ENCODE peak calls at places on chromosome 6, in nine cellular contexts. U is Caco-2; K is foreskin keratinocyte; X is cardiac muscle cell; B is lower lobe of right lung; F is type B pancreatic cell; V is progenitor cell of endocrine pancreas; Z is CD8-positive, alpha-beta T cell; I is adrenal gland. Y is an unnamed sample.

GRCh38 chr6:43037706-43038105 is 15.9 kb downstream of the CUL7 start:
- DNase-seq in U (no peak), K (no peak), X (no peak), B (no peak), F (no peak), V (no peak), Z (no peak), I (no peak), Y (no peak)

GRCh38 chr6:134247854-134248580 is 69.9 kb downstream of the SGK1 start:
- DNase-seq in U (no peak), K (no peak), X (no peak), B (no peak), F (no peak), V (no peak), Z (no peak), I (no peak), Y (no peak)

GRCh38 chr6:71239694-71240093 is 48.9 kb upstream of the OGFRL1 start:
- DNase-seq in U (no peak), K (no peak), X (no peak), B (no peak), F (no peak), V (no peak), Z (no peak), I (no peak), Y (no peak)

GRCh38 chr6:26420607-26421235 is 18.6 kb downstream of the BTN3A1 start:
- DNase-seq in U (peak; percentile 54), K (peak; percentile 36), X (peak; percentile 52), B (no peak), F (no peak), V (no peak), Z (peak; percentile 37), I (peak; percentile 43), Y (peak; percentile 30)

GRCh38 chr6:137811121-137811911 is 55.7 kb upstream of the TNFAIP3 start:
- DNase-seq in U (peak; percentile 63), K (peak; percentile 97), X (no peak), B (peak; percentile 86), F (no peak), V (no peak), Z (peak; percentile 83), I (peak; percentile 89), Y (peak; percentile 97)

GRCh38 chr6:82364087-82365010 is 732 bp downstream of the TPBG start:
- DNase-seq in U (peak; percentile 58), K (peak; percentile 72), X (peak; percentile 69), B (peak; percentile 63), F (peak; percentile 76), V (peak; percentile 45), Z (no peak), I (peak; percentile 4), Y (peak; percentile 46)

GRCh38 chr6:152386131-152386530 is 251.0 kb downstream of the SYNE1 start:
- DNase-seq in U (no peak), K (peak; percentile 15), X (no peak), B (no peak), F (no peak), V (no peak), Z (no peak), I (no peak), Y (peak; percentile 51)

GRCh38 chr6:168148231-168148849 is 69.3 kb upstream of the FRMD1 start:
- DNase-seq in U (no peak), K (no peak), X (no peak), B (no peak), F (no peak), V (no peak), Z (no peak), I (no peak), Y (no peak)

GRCh38 chr6:100267002-100267401 is 197.7 kb downstream of the SIM1 start:
- DNase-seq in U (no peak), K (no peak), X (no peak), B (no peak), F (no peak), V (no peak), Z (peak; percentile 19), I (no peak), Y (no peak)

GRCh38 chr6:39189131-39189530 is 40.1 kb downstream of the KCNK5 start:
- DNase-seq in U (no peak), K (no peak), X (no peak), B (no peak), F (no peak), V (no peak), Z (no peak), I (no peak), Y (no peak)

GRCh38 chr6:72363844-72364740 is 257.8 kb upstream of the KCNQ5 start:
- DNase-seq in U (no peak), K (peak; percentile 88), X (no peak), B (no peak), F (no peak), V (no peak), Z (no peak), I (peak; percentile 2), Y (peak; percentile 94)

GRCh38 chr6:73452107-73452461 is at the start of gene CGAS:
- DNase-seq in U (peak; percentile 83), K (peak; percentile 58), X (peak; percentile 6), B (peak; percentile 90), F (no peak), V (no peak), Z (peak; percentile 72), I (peak; percentile 70), Y (peak; percentile 31)

DNA sequence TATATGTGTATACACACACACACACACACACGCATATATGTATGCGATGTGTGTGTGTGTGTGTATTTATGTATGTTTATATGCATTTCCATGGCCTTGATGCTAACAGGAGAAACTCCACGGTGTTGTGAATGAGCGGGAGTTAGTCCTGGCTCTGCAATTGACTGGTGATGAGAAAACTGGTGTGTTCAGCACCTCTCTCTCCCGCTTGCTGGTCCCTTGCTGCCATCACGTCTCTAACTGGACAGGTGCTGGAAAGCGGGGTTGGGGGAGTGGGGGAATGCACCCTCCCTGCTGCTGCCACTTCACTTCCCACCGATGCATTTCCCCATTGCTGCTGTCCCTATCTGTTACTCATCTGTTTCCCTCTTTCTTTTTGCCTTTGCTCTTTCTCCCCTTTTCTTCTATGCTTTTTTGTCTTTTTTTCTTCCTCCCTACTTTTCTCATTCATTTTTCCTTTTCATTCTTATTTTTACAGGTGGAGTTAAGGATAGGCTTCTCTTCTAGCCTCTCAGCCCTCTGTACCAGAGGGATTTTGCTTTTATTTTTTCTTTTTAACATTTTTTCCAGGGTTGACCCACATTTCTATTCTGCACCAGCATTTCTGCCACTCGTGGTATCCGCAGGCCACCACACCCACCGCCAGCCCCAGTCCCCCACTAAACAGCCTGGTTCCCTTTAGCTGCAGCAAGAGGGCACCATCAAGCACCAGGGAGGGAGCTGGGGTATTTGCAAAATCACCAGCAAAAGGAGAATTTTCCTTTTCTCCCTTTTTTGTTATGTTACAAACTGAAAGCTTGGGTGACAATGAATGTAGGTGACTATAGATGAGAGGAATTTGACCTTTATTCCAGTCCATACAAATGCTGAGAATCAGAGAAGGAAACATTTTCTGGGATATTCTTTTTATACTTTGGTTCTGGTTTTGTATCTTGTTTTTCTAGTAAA is 115.6 kb downstream of the TCP11 start:
- DNase-seq in U (no peak), K (peak; percentile 16), X (no peak), B (no peak), F (peak; percentile 29), V (no peak), Z (no peak), I (no peak), Y (peak; percentile 13)
- TF ChIP-seq CTCF in U (no peak), K (peak; percentile 38), X (peak; percentile 30), B (no peak), F (no peak), V (no peak), Z (no peak), I (no peak), Y (peak; percentile 11)

GRCh38 chr6:11908706-11909105 is 103.4 kb upstream of the HIVEP1 start:
- DNase-seq in U (no peak), K (no peak), X (no peak), B (no peak), F (no peak), V (no peak), Z (no peak), I (no peak), Y (no peak)

GRCh38 chr6:11909696-11910132 is 102.4 kb upstream of the HIVEP1 start:
- DNase-seq in U (no peak), K (peak; percentile 48), X (no peak), B (no peak), F (no peak), V (no peak), Z (no peak), I (no peak), Y (peak; percentile 29)

GRCh38 chr6:11918021-11918738 is 93.9 kb upstream of the HIVEP1 start:
- DNase-seq in U (no peak), K (peak; percentile 70), X (no peak), B (no peak), F (no peak), V (no peak), Z (no peak), I (no peak), Y (peak; percentile 39)

GRCh38 chr6:11911535-11911934 is 100.6 kb upstream of the HIVEP1 start:
- DNase-seq in U (no peak), K (no peak), X (no peak), B (no peak), F (no peak), V (no peak), Z (no peak), I (no peak), Y (no peak)

GRCh38 chr6:11912420-11912819 is 99.7 kb upstream of the HIVEP1 start:
- DNase-seq in U (no peak), K (no peak), X (no peak), B (no peak), F (no peak), V (no peak), Z (no peak), I (no peak), Y (no peak)
- TF ChIP-seq CTCF in U (no peak), K (peak; percentile 53), X (peak; percentile 3), B (no peak), F (peak; percentile 20), V (no peak), Z (no peak), I (no peak), Y (no peak)

GRCh38 chr6:29748391-29749352 is 25.4 kb downstream of the HLA-F start:
- DNase-seq in U (peak; percentile 90), K (peak; percentile 60), X (peak; percentile 95), B (peak; percentile 93), F (peak; percentile 82), V (peak; percentile 80), Z (peak; percentile 81), I (peak; percentile 96), Y (peak; percentile 80)
- TF ChIP-seq CTCF in U (no peak), K (no peak), X (no peak), B (no peak), F (no peak), V (no peak), Z (no peak), I (no peak), Y (no peak)

DNA sequence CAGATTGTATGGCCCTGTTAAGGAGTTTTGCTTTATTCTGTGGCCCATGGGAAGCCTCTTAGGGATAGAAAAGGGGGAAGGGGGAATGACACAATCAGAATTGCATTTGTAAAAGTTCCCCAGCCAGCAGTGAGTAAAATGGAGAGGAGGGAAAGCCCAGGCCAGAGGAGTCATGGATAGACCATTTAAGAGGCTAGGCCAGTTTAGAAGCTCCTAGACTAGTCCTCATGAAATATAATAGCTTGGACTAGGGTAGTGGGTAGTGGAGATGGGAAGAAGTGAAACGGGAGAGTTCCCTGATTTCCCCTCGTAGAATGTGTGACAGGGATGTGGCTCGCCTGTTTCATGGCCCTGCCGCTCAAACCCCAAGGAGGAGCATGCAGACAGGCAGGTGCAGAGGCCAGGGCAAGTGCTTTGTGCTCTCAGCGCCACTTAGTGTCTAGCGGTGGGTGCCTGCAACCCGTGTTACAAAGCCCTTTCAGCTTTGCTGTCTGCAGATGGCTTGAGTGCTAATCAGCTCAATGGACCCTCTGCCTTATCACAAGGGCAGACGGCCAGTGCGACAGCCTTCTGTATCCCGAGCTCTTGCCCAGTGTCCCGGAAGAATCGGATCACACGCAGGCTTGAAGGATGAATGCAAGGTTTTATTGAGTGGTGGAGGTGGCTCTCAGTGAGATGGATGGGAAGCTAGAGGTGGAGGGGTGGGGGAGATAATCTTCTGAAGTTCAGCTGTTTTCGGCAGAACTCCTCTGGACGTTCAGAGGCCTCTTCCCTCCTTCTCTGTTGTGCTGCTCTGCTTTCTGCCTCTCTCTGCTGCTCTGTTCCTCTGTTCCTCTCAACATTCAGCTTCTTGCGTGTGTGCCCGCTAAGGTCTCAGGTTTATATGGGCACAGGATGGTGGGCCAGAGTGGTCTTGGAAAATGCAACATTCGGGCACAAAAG is 141.1 kb downstream of the CEP57L1 start:
- DNase-seq in U (peak; percentile 27), K (no peak), X (peak; percentile 80), B (peak; percentile 48), F (no peak), V (peak; percentile 15), Z (no peak), I (no peak), Y (no peak)
- TF ChIP-seq CTCF in U (peak; percentile 24), K (no peak), X (no peak), B (no peak), F (peak; percentile 40), V (peak; percentile 34), Z (no peak), I (no peak), Y (no peak)